ENCODE peak calls at places on chromosome 2, in six cellular contexts. One of them, this sample, is unnamed.

GRCh38 chr2:73776869-73777519 is 2.9 kb downstream of the DUSP11 start:
- DNase-seq in heart left ventricle: no peak
- DNase-seq in astrocyte: peak
- DNase-seq in DND-41: no peak
- DNase-seq in progenitor cell of endocrine pancreas: no peak
- DNase-seq in upper lobe of left lung: no peak
- DNase-seq in this sample: no peak

GRCh38 chr2:238024986-238025385 is 35.8 kb upstream of the SCLY start:
- DNase-seq in progenitor cell of endocrine pancreas: no peak
- DNase-seq in heart left ventricle: no peak
- DNase-seq in upper lobe of left lung: no peak
- DNase-seq in DND-41: no peak
- DNase-seq in astrocyte: peak
- DNase-seq in this sample: no peak

GRCh38 chr2:126175222-126175621 is 480.7 kb upstream of the GYPC start:
- DNase-seq in upper lobe of left lung: no peak
- DNase-seq in progenitor cell of endocrine pancreas: no peak
- DNase-seq in DND-41: no peak
- DNase-seq in astrocyte: no peak
- DNase-seq in heart left ventricle: no peak
- DNase-seq in this sample: no peak

GRCh38 chr2:228318218-228318617 is 136.7 kb upstream of the SPHKAP start:
- DNase-seq in heart left ventricle: no peak
- DNase-seq in DND-41: no peak
- DNase-seq in upper lobe of left lung: no peak
- DNase-seq in progenitor cell of endocrine pancreas: peak
- DNase-seq in astrocyte: peak
- DNase-seq in this sample: peak

GRCh38 chr2:123648014-123648413 is 377.1 kb upstream of the CNTNAP5 start:
- DNase-seq in heart left ventricle: no peak
- DNase-seq in DND-41: no peak
- DNase-seq in astrocyte: no peak
- DNase-seq in progenitor cell of endocrine pancreas: no peak
- DNase-seq in upper lobe of left lung: no peak
- DNase-seq in this sample: no peak

GRCh38 chr2:238773472-238773871 is 74.4 kb upstream of the TWIST2 start:
- DNase-seq in DND-41: no peak
- DNase-seq in progenitor cell of endocrine pancreas: no peak
- DNase-seq in heart left ventricle: no peak
- DNase-seq in upper lobe of left lung: no peak
- DNase-seq in astrocyte: no peak
- DNase-seq in this sample: no peak

GRCh38 chr2:73610111-73610510 is 32.1 kb downstream of the NAT8 start:
- DNase-seq in progenitor cell of endocrine pancreas: no peak
- DNase-seq in upper lobe of left lung: no peak
- DNase-seq in heart left ventricle: no peak
- DNase-seq in astrocyte: peak
- DNase-seq in DND-41: no peak
- DNase-seq in this sample: no peak

GRCh38 chr2:161237397-161238263 is 70.6 kb upstream of the PSMD14 start:
- DNase-seq in DND-41: no peak
- DNase-seq in heart left ventricle: peak
- DNase-seq in progenitor cell of endocrine pancreas: peak
- DNase-seq in astrocyte: peak
- DNase-seq in upper lobe of left lung: peak
- DNase-seq in this sample: peak

GRCh38 chr2:127094509-127095366 is 12.2 kb downstream of the BIN1 start:
- DNase-seq in progenitor cell of endocrine pancreas: no peak
- DNase-seq in upper lobe of left lung: no peak
- DNase-seq in astrocyte: peak
- DNase-seq in heart left ventricle: peak
- DNase-seq in DND-41: no peak
- DNase-seq in this sample: no peak

GRCh38 chr2:64052468-64053241 is 33.4 kb upstream of the VPS54 start:
- DNase-seq in progenitor cell of endocrine pancreas: no peak
- DNase-seq in astrocyte: no peak
- DNase-seq in upper lobe of left lung: no peak
- DNase-seq in DND-41: peak
- DNase-seq in heart left ventricle: no peak
- DNase-seq in this sample: peak

GRCh38 chr2:113183264-113183663 is 9.5 kb downstream of the PSD4 start:
- DNase-seq in astrocyte: no peak
- DNase-seq in DND-41: no peak
- DNase-seq in progenitor cell of endocrine pancreas: no peak
- DNase-seq in upper lobe of left lung: no peak
- DNase-seq in heart left ventricle: no peak
- DNase-seq in this sample: no peak

GRCh38 chr2:55133467-55134315 is 83.4 kb upstream of the RTN4 start:
- DNase-seq in astrocyte: peak
- DNase-seq in upper lobe of left lung: no peak
- DNase-seq in progenitor cell of endocrine pancreas: no peak
- DNase-seq in heart left ventricle: no peak
- DNase-seq in DND-41: peak
- DNase-seq in this sample: no peak

GRCh38 chr2:98932164-98932563 is 3.9 kb downstream of the CRACDL start:
- DNase-seq in astrocyte: no peak
- DNase-seq in DND-41: no peak
- DNase-seq in progenitor cell of endocrine pancreas: no peak
- DNase-seq in heart left ventricle: no peak
- DNase-seq in upper lobe of left lung: peak
- DNase-seq in this sample: no peak

GRCh38 chr2:80054339-80054675 is 250.2 kb downstream of the LRRTM1 start:
- DNase-seq in progenitor cell of endocrine pancreas: no peak
- DNase-seq in DND-41: no peak
- DNase-seq in upper lobe of left lung: no peak
- DNase-seq in heart left ventricle: no peak
- DNase-seq in astrocyte: no peak
- DNase-seq in this sample: no peak

GRCh38 chr2:45330617-45331016 is 280.4 kb downstream of the SRBD1 start:
- DNase-seq in heart left ventricle: no peak
- DNase-seq in DND-41: no peak
- DNase-seq in progenitor cell of endocrine pancreas: no peak
- DNase-seq in upper lobe of left lung: no peak
- DNase-seq in astrocyte: no peak
- DNase-seq in this sample: no peak

GRCh38 chr2:120530781-120531180 is 184.8 kb downstream of the INHBB start:
- DNase-seq in heart left ventricle: no peak
- DNase-seq in DND-41: no peak
- DNase-seq in astrocyte: no peak
- DNase-seq in upper lobe of left lung: no peak
- DNase-seq in progenitor cell of endocrine pancreas: no peak
- DNase-seq in this sample: no peak

GRCh38 chr2:66962625-66963207 is 434.4 kb upstream of the ETAA1 start:
- DNase-seq in DND-41: no peak
- DNase-seq in progenitor cell of endocrine pancreas: no peak
- DNase-seq in heart left ventricle: no peak
- DNase-seq in upper lobe of left lung: no peak
- DNase-seq in astrocyte: peak
- DNase-seq in this sample: no peak

GRCh38 chr2:170457742-170458141 is 257.4 kb upstream of the SP5 start:
- DNase-seq in DND-41: no peak
- DNase-seq in upper lobe of left lung: no peak
- DNase-seq in progenitor cell of endocrine pancreas: no peak
- DNase-seq in astrocyte: no peak
- DNase-seq in heart left ventricle: no peak
- DNase-seq in this sample: no peak

GRCh38 chr2:136168605-136169210 is 50.8 kb upstream of the CXCR4 start:
- DNase-seq in DND-41: no peak
- DNase-seq in heart left ventricle: no peak
- DNase-seq in progenitor cell of endocrine pancreas: no peak
- DNase-seq in upper lobe of left lung: no peak
- DNase-seq in astrocyte: no peak
- DNase-seq in this sample: peak

GRCh38 chr2:46296216-46296839 is 879 bp upstream of the EPAS1 start:
- DNase-seq in progenitor cell of endocrine pancreas: no peak
- DNase-seq in heart left ventricle: peak
- DNase-seq in astrocyte: no peak
- DNase-seq in DND-41: no peak
- DNase-seq in upper lobe of left lung: peak
- DNase-seq in this sample: no peak

GRCh38 chr2:166314022-166314759 is 61.6 kb downstream of the SCN9A start:
- DNase-seq in DND-41: no peak
- DNase-seq in progenitor cell of endocrine pancreas: no peak
- DNase-seq in heart left ventricle: no peak
- DNase-seq in upper lobe of left lung: no peak
- DNase-seq in astrocyte: peak
- DNase-seq in this sample: no peak

GRCh38 chr2:63009490-63009889 is 41.1 kb upstream of the OTX1 start:
- DNase-seq in heart left ventricle: no peak
- DNase-seq in upper lobe of left lung: no peak
- DNase-seq in astrocyte: no peak
- DNase-seq in progenitor cell of endocrine pancreas: no peak
- DNase-seq in DND-41: no peak
- DNase-seq in this sample: no peak

GRCh38 chr2:183427558-183427957 is 303.3 kb downstream of the NUP35 start:
- DNase-seq in astrocyte: no peak
- DNase-seq in progenitor cell of endocrine pancreas: no peak
- DNase-seq in DND-41: no peak
- DNase-seq in upper lobe of left lung: no peak
- DNase-seq in heart left ventricle: no peak
- DNase-seq in this sample: no peak

GRCh38 chr2:239264838-239265651 is 135.8 kb downstream of the HDAC4 start:
- DNase-seq in astrocyte: peak
- DNase-seq in progenitor cell of endocrine pancreas: no peak
- DNase-seq in heart left ventricle: peak
- DNase-seq in DND-41: peak
- DNase-seq in upper lobe of left lung: peak
- DNase-seq in this sample: no peak

GRCh38 chr2:72612614-72613160 is 213.1 kb downstream of the EXOC6B start:
- DNase-seq in astrocyte: no peak
- DNase-seq in heart left ventricle: no peak
- DNase-seq in upper lobe of left lung: no peak
- DNase-seq in DND-41: no peak
- DNase-seq in progenitor cell of endocrine pancreas: no peak
- DNase-seq in this sample: no peak

GRCh38 chr2:121094845-121095244 is 190.2 kb downstream of the TFCP2L1 start:
- DNase-seq in DND-41: no peak
- DNase-seq in heart left ventricle: no peak
- DNase-seq in upper lobe of left lung: no peak
- DNase-seq in progenitor cell of endocrine pancreas: no peak
- DNase-seq in astrocyte: no peak
- DNase-seq in this sample: no peak

GRCh38 chr2:85579266-85579935 is 2.0 kb downstream of the VAMP8 start:
- DNase-seq in upper lobe of left lung: no peak
- DNase-seq in astrocyte: no peak
- DNase-seq in DND-41: no peak
- DNase-seq in progenitor cell of endocrine pancreas: no peak
- DNase-seq in heart left ventricle: no peak
- DNase-seq in this sample: no peak

GRCh38 chr2:174438146-174438886 is 42.8 kb downstream of the SCRN3 start:
- DNase-seq in heart left ventricle: peak
- DNase-seq in DND-41: no peak
- DNase-seq in progenitor cell of endocrine pancreas: no peak
- DNase-seq in upper lobe of left lung: no peak
- DNase-seq in astrocyte: no peak
- DNase-seq in this sample: no peak

GRCh38 chr2:54048117-54048785 is 67.2 kb upstream of the ACYP2 start:
- DNase-seq in heart left ventricle: no peak
- DNase-seq in progenitor cell of endocrine pancreas: no peak
- DNase-seq in upper lobe of left lung: no peak
- DNase-seq in DND-41: no peak
- DNase-seq in astrocyte: no peak
- DNase-seq in this sample: no peak
- TF ChIP-seq CTCF in heart left ventricle: no peak
- TF ChIP-seq CTCF in progenitor cell of endocrine pancreas: no peak
- TF ChIP-seq CTCF in upper lobe of left lung: no peak
- TF ChIP-seq CTCF in DND-41: no peak
- TF ChIP-seq CTCF in astrocyte: no peak
- TF ChIP-seq CTCF in this sample: no peak

GRCh38 chr2:2669316-2669715 is 338.2 kb upstream of the MYT1L start:
- DNase-seq in progenitor cell of endocrine pancreas: no peak
- DNase-seq in astrocyte: no peak
- DNase-seq in upper lobe of left lung: peak
- DNase-seq in DND-41: no peak
- DNase-seq in heart left ventricle: no peak
- DNase-seq in this sample: no peak
- TF ChIP-seq CTCF in progenitor cell of endocrine pancreas: no peak
- TF ChIP-seq CTCF in astrocyte: no peak
- TF ChIP-seq CTCF in upper lobe of left lung: no peak
- TF ChIP-seq CTCF in DND-41: no peak
- TF ChIP-seq CTCF in heart left ventricle: no peak
- TF ChIP-seq CTCF in this sample: no peak

GRCh38 chr2:9796056-9796792 is 47.0 kb upstream of the TAF1B start:
- DNase-seq in upper lobe of left lung: no peak
- DNase-seq in DND-41: no peak
- DNase-seq in heart left ventricle: no peak
- DNase-seq in astrocyte: no peak
- DNase-seq in progenitor cell of endocrine pancreas: no peak
- DNase-seq in this sample: no peak
- TF ChIP-seq CTCF in upper lobe of left lung: no peak
- TF ChIP-seq CTCF in DND-41: no peak
- TF ChIP-seq CTCF in heart left ventricle: no peak
- TF ChIP-seq CTCF in astrocyte: no peak
- TF ChIP-seq CTCF in progenitor cell of endocrine pancreas: peak
- TF ChIP-seq CTCF in this sample: peak

DNA sequence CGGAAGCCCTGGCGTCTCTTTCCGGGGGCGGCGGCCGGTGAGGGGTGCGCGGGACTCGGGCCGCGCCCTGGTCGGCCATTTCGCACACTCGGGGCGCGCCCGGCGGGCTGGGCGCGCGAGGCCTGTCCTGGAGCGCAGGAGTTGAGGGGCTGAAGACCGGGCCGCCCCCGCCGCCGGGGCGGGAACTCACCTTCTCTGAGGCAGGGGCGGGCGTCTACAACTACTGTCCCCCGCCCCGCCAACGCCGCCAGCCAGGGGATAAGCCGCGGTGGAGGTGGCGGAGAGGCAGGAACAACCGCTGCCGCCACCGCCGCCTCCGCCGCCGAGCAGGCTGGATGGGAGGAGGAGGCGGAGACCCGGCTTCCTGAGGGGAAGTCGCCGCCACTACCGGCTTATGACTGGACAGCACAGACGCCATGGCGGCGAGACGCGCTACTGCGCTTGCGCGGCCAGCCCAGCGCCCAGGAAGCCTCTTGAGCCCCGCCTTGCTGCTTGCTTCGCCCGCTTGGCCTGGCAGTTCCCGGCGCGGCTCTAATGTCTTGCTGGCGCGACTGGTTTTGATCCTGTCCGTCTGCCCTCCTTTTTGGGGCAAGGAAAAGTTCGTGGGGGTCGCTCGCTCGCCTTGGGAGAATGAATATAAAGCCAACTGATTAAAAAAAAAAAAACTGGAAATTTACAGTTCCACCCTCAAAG is at the start of gene KRCC1:
- DNase-seq in astrocyte: peak
- DNase-seq in progenitor cell of endocrine pancreas: peak
- DNase-seq in upper lobe of left lung: peak
- DNase-seq in DND-41: peak
- DNase-seq in heart left ventricle: peak
- DNase-seq in this sample: peak
- TF ChIP-seq CTCF in astrocyte: no peak
- TF ChIP-seq CTCF in progenitor cell of endocrine pancreas: no peak
- TF ChIP-seq CTCF in upper lobe of left lung: peak
- TF ChIP-seq CTCF in DND-41: no peak
- TF ChIP-seq CTCF in heart left ventricle: no peak
- TF ChIP-seq CTCF in this sample: no peak